ENCODE peak calls at places on chromosomes 6 and 20, in eight cellular contexts. L is HepG2, T is HCT116, X is K562, G is GM12878, E is GM23338, K is Panc1, M is SK-N-SH. A is an unnamed sample.

GRCh38 chr6:139828751-139829519 is 454.5 kb upstream of the CITED2 start:
- DNase-seq in M (no peak), T (no peak), E (no peak), L (no peak), G (no peak), K (no peak), X (no peak), A (no peak)

GRCh38 chr6:49504666-49505065 is 4.9 kb downstream of the GLYATL3 start:
- DNase-seq in L (no peak), K (no peak), M (no peak), E (no peak), T (no peak), G (no peak), X (no peak), A (no peak)

GRCh38 chr6:128047989-128048388 is 147.1 kb upstream of the THEMIS start:
- DNase-seq in K (no peak), E (peak; percentile 17), M (no peak), X (no peak), T (no peak), L (no peak), G (no peak), A (no peak)

GRCh38 chr6:119608994-119609393 is 259.4 kb upstream of the MAN1A1 start:
- DNase-seq in T (no peak), E (peak; percentile 51), X (no peak), M (no peak), K (no peak), G (no peak), L (no peak), A (no peak)

GRCh38 chr6:24980507-24981384 is 45.0 kb upstream of the RIPOR2 start:
- DNase-seq in T (no peak), E (peak; percentile 91), M (no peak), L (no peak), X (no peak), G (no peak), K (no peak), A (no peak)

GRCh38 chr6:43396408-43397149 is 27.1 kb upstream of the ZNF318 start:
- DNase-seq in E (peak; percentile 29), K (no peak), X (no peak), G (no peak), T (no peak), M (no peak), L (no peak), A (no peak)

GRCh38 chr6:135909737-135910387 is 58.4 kb downstream of the PDE7B start:
- DNase-seq in X (peak; percentile 40), E (peak; percentile 92), L (peak; percentile 70), K (no peak), M (peak; percentile 41), T (peak; percentile 76), G (peak; percentile 19), A (peak; percentile 3)

GRCh38 chr6:149028767-149029405 is 282.1 kb downstream of the UST start:
- DNase-seq in X (peak; percentile 74), M (peak; percentile 67), L (peak; percentile 96), E (peak; percentile 90), G (peak; percentile 72), K (peak; percentile 61), T (peak; percentile 88), A (peak; percentile 65)

GRCh38 chr6:15956205-15957106 is 172.4 kb upstream of the MYLIP start:
- DNase-seq in M (no peak), K (no peak), X (no peak), G (no peak), L (peak; percentile 44), T (no peak), E (no peak), A (no peak)

GRCh38 chr6:166633732-166634535 is 6.9 kb upstream of the RPS6KA2 start:
- DNase-seq in K (no peak), X (peak; percentile 21), E (no peak), G (no peak), M (no peak), T (no peak), L (peak; percentile 20), A (peak; percentile 17)

GRCh38 chr6:159929819-159930218 is 39.0 kb downstream of the MAS1 start:
- DNase-seq in X (no peak), T (no peak), L (no peak), E (no peak), G (peak; percentile 73), M (no peak), K (no peak), A (no peak)

GRCh38 chr6:12484519-12484918 is 194.4 kb downstream of the EDN1 start:
- DNase-seq in E (no peak), M (no peak), X (no peak), G (no peak), K (no peak), L (peak; percentile 55), T (no peak), A (no peak)

GRCh38 chr20:32386091-32386490 is 28.0 kb downstream of the ASXL1 start:
- DNase-seq in M (no peak), G (no peak), X (no peak), L (no peak), T (no peak), E (no peak), K (no peak), A (no peak)

GRCh38 chr20:40073535-40074111 is 615.4 kb downstream of the MAFB start:
- DNase-seq in X (no peak), E (peak; percentile 73), K (no peak), G (no peak), M (no peak), T (no peak), L (no peak), A (no peak)

GRCh38 chr20:23195635-23196034 is 109.5 kb upstream of the CD93 start:
- DNase-seq in M (no peak), L (no peak), K (no peak), T (no peak), G (peak; percentile 13), E (no peak), X (no peak), A (no peak)

GRCh38 chr6:140779991-140780596 is 1352.6 kb upstream of the GJE1 start:
- DNase-seq in X (no peak), G (no peak), K (no peak), M (no peak), T (no peak), L (no peak), E (no peak), A (no peak)

GRCh38 chr20:62614085-62614960 is 28.0 kb upstream of the SLCO4A1 start:
- DNase-seq in L (no peak), T (no peak), X (no peak), M (no peak), K (no peak), G (no peak), E (no peak), A (no peak)

GRCh38 chr20:44069203-44069931 is 117.6 kb downstream of the JPH2 start:
- DNase-seq in E (no peak), T (no peak), M (no peak), L (no peak), G (peak; percentile 57), X (no peak), K (no peak), A (peak; percentile 86)

DNA sequence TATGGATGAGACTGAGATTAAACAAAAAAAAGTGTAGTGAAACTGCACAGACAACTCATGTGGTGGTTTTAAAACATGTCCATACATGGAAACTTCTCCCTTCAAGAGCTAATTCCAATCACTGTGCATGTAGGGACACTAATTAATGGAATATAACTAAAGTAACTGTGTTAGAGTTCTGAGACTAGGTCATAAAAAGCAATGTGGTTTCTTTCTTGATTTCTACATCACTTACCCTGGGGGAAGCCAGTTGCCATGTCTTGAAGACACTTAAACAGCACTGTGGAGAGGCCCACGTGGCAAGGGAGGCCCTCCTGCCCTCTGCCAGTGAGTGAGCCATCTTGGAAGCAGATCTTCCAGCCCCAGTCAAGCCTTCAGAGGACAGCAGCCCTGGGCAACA is 118.2 kb upstream of the DST start:
- DNase-seq in K (no peak), G (no peak), M (no peak), E (no peak), T (no peak), X (no peak), L (no peak), A (no peak)
- TF ChIP-seq POLR2AphosphoS5 in K (no peak), G (no peak), M (no peak), E (no peak), T (no peak), X (no peak), L (no peak), A (no peak)

GRCh38 chr6:145551164-145551563 is 184.2 kb downstream of the EPM2A start:
- DNase-seq in G (no peak), L (no peak), X (no peak), T (no peak), M (no peak), K (no peak), E (no peak), A (no peak)

GRCh38 chr6:145546265-145546664 is 189.1 kb downstream of the EPM2A start:
- DNase-seq in L (no peak), M (no peak), G (no peak), X (no peak), E (no peak), T (no peak), K (no peak), A (no peak)

GRCh38 chr6:145544514-145544913 is 190.8 kb downstream of the EPM2A start:
- DNase-seq in T (no peak), E (no peak), M (no peak), K (no peak), G (no peak), X (no peak), L (no peak), A (no peak)

GRCh38 chr6:145547596-145548325 is 187.6 kb downstream of the EPM2A start:
- DNase-seq in L (no peak), E (no peak), G (no peak), K (no peak), T (no peak), X (no peak), M (no peak), A (no peak)

GRCh38 chr6:145548941-145549652 is 186.2 kb downstream of the EPM2A start:
- DNase-seq in G (no peak), K (no peak), X (no peak), E (no peak), L (no peak), M (no peak), T (no peak), A (no peak)
- TF ChIP-seq REST in G (no peak), K (no peak), X (no peak), E (no peak), L (no peak), M (no peak), T (no peak), A (no peak)

GRCh38 chr6:6701864-6702263 is 113.3 kb downstream of the LY86 start:
- DNase-seq in X (peak; percentile 73), T (no peak), L (no peak), K (no peak), E (no peak), G (no peak), M (no peak), A (no peak)
- TF ChIP-seq CTCF in X (peak; percentile 50), T (no peak), L (no peak), K (no peak), E (no peak), G (no peak), M (no peak), A (peak; percentile 23)

DNA sequence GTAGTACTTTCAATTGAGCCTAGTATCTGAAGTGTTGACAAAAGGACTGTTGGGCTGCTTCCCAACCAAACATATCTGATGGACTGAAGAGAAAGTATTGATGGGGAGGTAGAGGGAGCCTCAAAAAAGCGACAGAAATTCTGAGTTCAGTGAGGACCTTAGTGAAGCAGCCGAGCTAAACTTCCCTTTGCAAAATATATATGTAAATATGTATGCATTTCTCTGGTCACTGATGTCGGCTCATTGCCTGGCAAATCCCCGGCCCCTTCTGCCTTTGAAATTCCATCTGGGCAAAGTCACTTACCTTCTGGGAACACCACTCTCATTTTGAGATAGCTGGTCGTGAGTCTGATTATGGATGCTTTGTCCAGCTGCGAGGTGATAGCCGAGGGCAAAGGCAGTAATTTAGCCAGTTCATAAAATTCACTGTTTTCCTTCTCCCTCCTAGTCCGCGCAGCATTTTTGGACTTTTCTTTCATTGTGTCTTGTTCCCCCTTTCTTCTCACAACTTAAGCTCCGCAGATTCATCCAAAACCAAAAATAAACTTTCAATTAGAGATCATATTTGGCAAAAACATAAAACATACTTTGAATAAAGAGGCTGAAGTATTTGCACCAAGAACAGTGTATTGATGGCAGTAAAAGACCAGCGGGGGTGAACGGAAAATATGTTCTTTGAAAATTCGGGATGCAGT is 1.6 kb downstream of the SIM1 start:
- DNase-seq in T (no peak), E (peak; percentile 30), K (no peak), X (no peak), M (no peak), G (no peak), L (no peak), A (no peak)
- TF ChIP-seq POLR2AphosphoS5 in T (no peak), E (no peak), K (no peak), X (no peak), M (no peak), G (no peak), L (no peak), A (no peak)